ENCODE peak calls at places on chromosomes 1 and 21, in seven cellular contexts. Y, D, T, A, O, U and R are unnamed samples.

GRCh38 chr1:93061895-93062792 is 16.9 kb upstream of the MTF2 start:
- DNase-seq in A (no peak), T (peak), O (no peak), U (peak), Y (no peak), D (peak), R (no peak)

GRCh38 chr1:119787776-119788175 is 19.1 kb upstream of the HMGCS2 start:
- DNase-seq in U (no peak), T (no peak), A (no peak), Y (no peak), O (no peak), D (no peak), R (no peak)

GRCh38 chr1:221874285-221875003 is 132.6 kb upstream of the DUSP10 start:
- DNase-seq in A (no peak), O (no peak), Y (no peak), T (no peak), U (peak), D (no peak), R (no peak)

GRCh38 chr1:206513312-206514111 is 6.2 kb downstream of the RASSF5 start:
- DNase-seq in D (no peak), T (peak), U (peak), Y (no peak), O (no peak), A (peak), R (no peak)

GRCh38 chr21:41610042-41610839 is 102.3 kb upstream of the TMPRSS2 start:
- DNase-seq in T (no peak), A (no peak), U (peak), D (peak), O (peak), Y (peak), R (no peak)

GRCh38 chr1:182657026-182657425 is 27.4 kb downstream of the RGS8 start:
- DNase-seq in O (no peak), T (no peak), Y (no peak), D (no peak), A (no peak), U (no peak), R (no peak)

GRCh38 chr1:102498929-102499328 is 502.2 kb upstream of the OLFM3 start:
- DNase-seq in O (no peak), A (no peak), U (peak), D (no peak), Y (no peak), T (no peak), R (no peak)

GRCh38 chr1:34749983-34750382 is 4.9 kb upstream of the GJB5 start:
- DNase-seq in O (no peak), U (no peak), A (no peak), Y (no peak), D (no peak), T (no peak), R (no peak)

GRCh38 chr1:3028531-3029282 is 7.4 kb downstream of the ACTRT2 start:
- DNase-seq in T (no peak), A (no peak), O (no peak), Y (no peak), D (no peak), U (no peak), R (peak)

GRCh38 chr1:3024588-3024987 is 3.3 kb downstream of the ACTRT2 start:
- DNase-seq in D (no peak), T (no peak), U (no peak), Y (no peak), A (no peak), O (no peak), R (no peak)

GRCh38 chr1:43488165-43488564 is 34.4 kb upstream of the HYI start:
- DNase-seq in U (no peak), T (no peak), Y (no peak), D (no peak), O (no peak), A (no peak), R (no peak)

GRCh38 chr21:45923146-45923545 is 58.4 kb upstream of the COL6A1 start:
- DNase-seq in T (peak), Y (peak), O (peak), U (peak), A (peak), D (peak), R (no peak)

GRCh38 chr21:14603202-14603601 is 57.1 kb upstream of the SAMSN1 start:
- DNase-seq in Y (no peak), T (peak), U (peak), A (no peak), D (no peak), O (no peak), R (no peak)

GRCh38 chr1:245823408-245824147 is 668.8 kb downstream of the KIF26B start:
- DNase-seq in Y (no peak), T (no peak), A (no peak), D (no peak), U (no peak), O (no peak), R (no peak)

DNA sequence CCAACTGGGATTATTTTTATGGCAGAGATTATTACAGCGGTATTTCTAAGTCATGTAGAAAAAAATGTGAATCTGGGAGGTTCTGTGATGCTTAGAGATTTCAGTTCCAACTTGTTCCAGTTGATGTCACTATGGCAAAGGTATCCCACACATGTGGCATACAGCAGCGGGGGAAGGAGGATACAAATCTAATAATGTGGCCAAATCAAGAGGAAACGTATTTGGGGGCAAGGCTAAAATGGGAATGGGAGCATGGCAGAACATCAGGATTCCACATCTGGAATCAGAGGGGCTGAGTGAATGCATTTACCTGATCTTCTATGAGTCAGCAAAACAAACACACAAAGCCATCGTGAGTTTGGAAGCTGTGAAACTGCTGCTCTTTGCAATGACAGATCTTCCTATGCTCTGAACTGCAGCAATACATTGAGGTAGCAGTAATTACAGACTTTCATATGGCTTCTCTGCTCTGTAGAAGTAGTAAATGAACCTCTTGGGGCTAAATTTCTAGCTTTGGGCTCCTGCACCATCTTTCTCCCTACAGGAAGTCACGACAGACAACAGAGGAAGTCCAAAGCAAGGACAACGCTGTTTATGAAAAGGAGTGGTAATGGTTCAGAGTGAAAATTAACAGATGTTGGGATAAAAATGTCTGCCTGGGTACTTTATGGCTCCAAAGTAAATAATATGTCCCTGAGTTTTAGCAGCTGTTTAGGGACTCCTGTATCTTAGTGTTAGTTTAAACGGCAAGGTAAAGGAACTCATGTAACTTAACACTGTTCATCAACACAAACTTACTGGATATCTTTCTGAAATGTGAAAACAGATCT is 55.6 kb downstream of the GABPA start:
- DNase-seq in Y (no peak), U (peak), D (no peak), O (no peak), T (peak), A (peak), R (no peak)
- TF ChIP-seq CTCF in Y (peak), U (peak), D (no peak), O (no peak), T (peak), A (peak), R (no peak)

GRCh38 chr1:159261311-159261710 is 40.8 kb upstream of the FCER1A start:
- DNase-seq in U (no peak), A (no peak), Y (no peak), O (no peak), D (no peak), T (no peak), R (no peak)

GRCh38 chr1:159261726-159262494 is 40.2 kb upstream of the FCER1A start:
- DNase-seq in D (no peak), A (no peak), O (no peak), U (no peak), T (peak), Y (no peak), R (no peak)

GRCh38 chr1:159266832-159267231 is 35.3 kb upstream of the FCER1A start:
- DNase-seq in A (no peak), U (no peak), Y (no peak), D (no peak), T (no peak), O (no peak), R (no peak)
- TF ChIP-seq CTCF in A (no peak), U (no peak), Y (no peak), D (no peak), T (no peak), O (no peak), R (no peak)

GRCh38 chr1:6785721-6786505 is 659 bp downstream of the CAMTA1 start:
- DNase-seq in D (peak), A (no peak), Y (peak), U (no peak), O (no peak), T (peak), R (peak)
- TF ChIP-seq CTCF in D (no peak), A (peak), Y (peak), U (peak), O (no peak), T (no peak), R (no peak)

GRCh38 chr1:63920154-63921117 is 146.6 kb downstream of the ROR1 start:
- DNase-seq in Y (no peak), T (peak), O (peak), A (peak), U (peak), D (no peak), R (no peak)
- TF ChIP-seq CTCF in Y (peak), T (no peak), O (no peak), A (peak), U (peak), D (no peak), R (no peak)

GRCh38 chr21:43940672-43941071 is 71.4 kb upstream of the TRAPPC10 start:
- DNase-seq in D (peak), U (no peak), T (no peak), A (no peak), O (no peak), Y (no peak), R (no peak)

GRCh38 chr21:43938751-43939442 is 73.2 kb upstream of the TRAPPC10 start:
- DNase-seq in T (peak), Y (peak), O (peak), D (peak), A (no peak), U (no peak), R (peak)

GRCh38 chr21:43937898-43938309 is 72.9 kb downstream of the AGPAT3 start:
- DNase-seq in U (no peak), O (no peak), Y (no peak), T (no peak), D (peak), A (no peak), R (no peak)

GRCh38 chr21:43940329-43940653 is 71.8 kb upstream of the TRAPPC10 start:
- DNase-seq in U (no peak), T (no peak), Y (no peak), D (no peak), O (no peak), A (no peak), R (no peak)

GRCh38 chr21:43939443-43940328 is 72.4 kb upstream of the TRAPPC10 start:
- DNase-seq in T (no peak), U (no peak), Y (no peak), D (peak), O (no peak), A (no peak), R (no peak)
- TF ChIP-seq CTCF in T (peak), U (no peak), Y (peak), D (no peak), O (no peak), A (no peak), R (no peak)

GRCh38 chr1:174413632-174414031 is 34.1 kb upstream of the GPR52 start:
- DNase-seq in O (no peak), T (no peak), U (no peak), Y (no peak), D (no peak), A (no peak), R (no peak)
- TF ChIP-seq CTCF in O (no peak), T (no peak), U (peak), Y (peak), D (no peak), A (peak), R (no peak)

GRCh38 chr1:84489766-84490165 is 10.7 kb downstream of the RPF1 start:
- DNase-seq in U (no peak), D (no peak), O (no peak), Y (no peak), A (no peak), T (no peak), R (no peak)

GRCh38 chr1:84493747-84494146 is 12.4 kb upstream of the SPATA1 start:
- DNase-seq in A (no peak), D (no peak), U (no peak), Y (no peak), O (no peak), T (no peak), R (no peak)

GRCh38 chr1:84492726-84493125 is 13.5 kb upstream of the SPATA1 start:
- DNase-seq in A (no peak), O (no peak), Y (no peak), T (no peak), D (no peak), U (no peak), R (no peak)

DNA sequence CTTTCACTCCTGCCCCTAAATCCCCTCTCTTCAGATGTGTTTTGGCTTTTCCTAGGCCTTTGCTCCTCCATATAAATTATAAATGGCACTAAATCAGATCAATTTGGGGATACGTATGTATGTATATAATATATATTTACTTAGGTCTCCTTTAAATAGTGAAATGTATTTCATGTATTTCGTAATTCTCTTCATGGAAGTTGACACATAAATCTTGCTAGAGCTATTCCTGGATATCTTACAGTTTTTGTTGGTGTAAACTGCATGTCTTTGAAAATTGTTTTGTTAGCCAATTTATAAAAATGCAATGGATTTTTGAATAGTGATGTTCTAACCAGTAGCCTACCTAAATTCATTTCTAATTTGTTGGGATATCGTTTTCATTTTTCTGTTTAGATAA is 9.0 kb downstream of the RPF1 start:
- DNase-seq in O (no peak), A (no peak), U (no peak), D (no peak), T (no peak), Y (no peak), R (no peak)
- TF ChIP-seq CTCF in O (no peak), A (no peak), U (no peak), D (no peak), T (no peak), Y (no peak), R (no peak)

DNA sequence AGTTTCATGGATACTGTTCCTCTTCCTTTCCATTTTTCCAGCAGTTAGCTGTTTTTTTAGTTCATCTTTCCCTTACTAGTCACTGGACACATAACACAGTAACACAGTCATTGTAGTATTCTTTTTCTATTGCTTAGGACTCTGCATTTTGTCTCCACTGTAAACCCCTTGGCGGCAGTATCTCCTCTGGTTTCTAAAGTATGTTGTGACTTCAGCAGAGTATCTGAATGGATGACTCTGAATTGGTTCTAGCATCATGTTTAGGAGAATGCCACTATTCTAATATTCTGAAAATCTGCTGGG is 2.2 kb downstream of the CDC7 start:
- DNase-seq in Y (no peak), A (no peak), T (no peak), U (no peak), O (no peak), D (no peak), R (no peak)
- TF ChIP-seq CTCF in Y (peak), A (no peak), T (no peak), U (no peak), O (no peak), D (no peak), R (no peak)

DNA sequence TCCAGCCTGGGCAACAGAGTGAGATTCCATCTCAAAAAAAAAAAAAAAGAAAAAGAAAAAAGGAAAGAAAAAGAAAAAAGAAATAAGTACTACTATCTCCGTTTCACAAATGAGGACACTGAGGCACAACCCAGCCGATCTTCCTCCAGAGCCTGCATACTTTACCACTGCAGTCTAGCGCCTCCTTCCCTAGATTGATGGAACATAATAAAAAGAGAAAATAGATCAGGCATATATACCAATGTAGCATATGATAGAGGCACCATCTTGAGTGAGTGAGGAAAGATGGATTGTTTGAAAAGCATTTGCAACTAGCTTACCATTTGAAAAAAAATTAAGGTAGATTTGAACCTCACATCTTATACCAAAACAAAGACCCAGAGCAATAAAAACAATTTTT is 5.2 kb upstream of the DPM3 start:
- DNase-seq in O (no peak), T (no peak), D (no peak), A (no peak), Y (no peak), U (no peak), R (no peak)
- TF ChIP-seq CTCF in O (no peak), T (no peak), D (no peak), A (peak), Y (peak), U (peak), R (no peak)

DNA sequence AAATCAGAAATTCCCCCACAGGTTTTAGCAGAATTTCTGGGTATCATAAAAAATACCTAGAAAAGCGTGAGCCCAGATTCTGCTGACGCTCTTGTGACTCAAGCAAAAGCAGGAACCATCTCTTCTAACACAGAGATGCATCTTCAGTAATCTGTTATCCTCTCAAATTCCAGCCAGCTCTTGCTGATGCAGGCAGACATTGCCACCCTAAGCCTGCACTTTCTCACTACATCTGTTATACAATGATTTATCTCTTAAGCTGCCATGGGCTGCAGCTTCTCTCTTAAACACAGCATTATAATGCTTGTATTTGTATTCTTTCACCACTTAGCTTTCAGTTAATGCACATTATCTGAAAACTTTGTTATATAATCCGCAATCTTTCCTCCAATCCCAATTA is 112.9 kb upstream of the RGS1 start:
- DNase-seq in A (no peak), O (no peak), T (no peak), U (no peak), D (no peak), Y (no peak), R (no peak)
- TF ChIP-seq CTCF in A (no peak), O (no peak), T (no peak), U (no peak), D (no peak), Y (no peak), R (no peak)